ENCODE peak calls at places on chromosomes 4 and X, in six cellular contexts. M, G, Y, L, Q and I are unnamed samples.

GRCh38 chr4:7387925-7388324 is 46.8 kb downstream of the PSAPL1 start:
- DNase-seq in M (no peak), G (no peak), Y (no peak), L (no peak), Q (no peak), I (no peak)

GRCh38 chr4:173334085-173334890 is at the start of gene HMGB2:
- DNase-seq in M (peak; percentile 100), G (peak; percentile 100), Y (peak; percentile 100), L (peak; percentile 100), Q (peak; percentile 99), I (peak; percentile 99)

GRCh38 chr4:39032218-39033085 is at the start of gene TMEM156:
- DNase-seq in M (peak; percentile 51), G (peak; percentile 66), Y (peak; percentile 50), L (no peak), Q (peak; percentile 52), I (no peak)

GRCh38 chr4:22932326-22932725 is 239.6 kb downstream of the GBA3 start:
- DNase-seq in M (no peak), G (no peak), Y (no peak), L (peak; percentile 17), Q (no peak), I (no peak)

GRCh38 chr4:2363056-2363719 is 55.3 kb downstream of the ZFYVE28 start:
- DNase-seq in M (no peak), G (no peak), Y (peak; percentile 65), L (no peak), Q (no peak), I (no peak)

GRCh38 chr4:5809216-5809776 is 83.6 kb downstream of the CRMP1 start:
- DNase-seq in M (no peak), G (no peak), Y (peak; percentile 20), L (no peak), Q (no peak), I (no peak)

GRCh38 chr4:19786616-19787015 is 465.1 kb upstream of the SLIT2 start:
- DNase-seq in M (no peak), G (no peak), Y (no peak), L (no peak), Q (no peak), I (no peak)

GRCh38 chr4:141524116-141524515 is 112.3 kb upstream of the IL15 start:
- DNase-seq in M (no peak), G (no peak), Y (peak; percentile 67), L (no peak), Q (no peak), I (no peak)

GRCh38 chrX:124232523-124233201 is 99.8 kb upstream of the TEX13D start:
- DNase-seq in M (peak; percentile 57), G (no peak), Y (no peak), L (no peak), Q (no peak), I (no peak)

GRCh38 chrX:148984238-148984637 is 483.8 kb downstream of the AFF2 start:
- DNase-seq in M (no peak), G (no peak), Y (no peak), L (no peak), Q (no peak), I (no peak)

GRCh38 chrX:148976571-148976970 is 476.2 kb downstream of the AFF2 start:
- DNase-seq in M (no peak), G (no peak), Y (no peak), L (no peak), Q (no peak), I (no peak)

GRCh38 chrX:148979786-148980185 is 479.4 kb downstream of the AFF2 start:
- DNase-seq in M (no peak), G (no peak), Y (no peak), L (no peak), Q (no peak), I (no peak)
- H3K4me1 ChIP-seq in M (no peaks in the 10 kb centered on the region), G (no peaks in the 10 kb centered on the region), Y (no peaks in the 10 kb centered on the region), L (no peaks in the 10 kb centered on the region), Q (no peaks in the 10 kb centered on the region), I (no peaks in the 10 kb centered on the region)

GRCh38 chrX:40109288-40110008 is 11.7 kb upstream of the BCOR start:
- DNase-seq in M (peak; percentile 35), G (no peak), Y (peak; percentile 79), L (peak; percentile 67), Q (no peak), I (no peak)
- H3K27ac ChIP-seq in M (peak overlapping the region; percentile 44), G (no peak overlapping the region), Y (peak overlapping the region; percentile 72), L (peak overlapping the region; percentile 92), Q (peak overlapping the region; percentile 95), I (no peak overlapping the region)

GRCh38 chr4:110613710-110614109 is 9.2 kb downstream of the PITX2 start:
- DNase-seq in M (no peak), G (no peak), Y (no peak), L (no peak), Q (no peak), I (no peak)
- H3K27me3 ChIP-seq in M (peaks cover 80% of the 10 kb centered on the region), G (peaks cover 61% of the 10 kb centered on the region), Y (peaks cover 9% of the 10 kb centered on the region), L (peaks cover 100% of the 10 kb centered on the region), Q (peaks cover 66% of the 10 kb centered on the region), I (peaks cover 54% of the 10 kb centered on the region)

DNA sequence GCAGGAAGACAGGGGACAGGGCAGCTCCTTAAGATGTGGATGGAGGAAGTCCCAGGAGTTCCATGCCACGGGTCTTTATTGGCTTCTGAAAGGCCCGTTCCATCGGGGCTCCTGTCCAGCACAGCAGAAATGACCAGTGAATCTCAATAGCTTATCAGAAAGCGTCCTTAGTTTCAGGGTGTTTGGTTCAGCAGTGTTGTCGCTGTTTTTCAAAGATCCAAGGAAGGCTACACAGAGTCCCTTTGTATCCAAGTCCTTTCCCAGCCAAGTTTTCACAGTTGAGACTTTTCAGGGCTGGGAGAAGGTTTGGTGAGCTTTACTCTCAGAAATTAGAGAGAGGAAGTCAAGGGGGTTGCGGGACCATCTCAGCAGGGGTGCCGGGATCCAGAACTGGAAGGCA is 5.0 kb upstream of the ZCCHC4 start:
- DNase-seq in M (no peak), G (no peak), Y (no peak), L (no peak), Q (no peak), I (no peak)
- H3K4me1 ChIP-seq in M (no peaks in the 10 kb centered on the region), G (peaks cover 5% of the 10 kb centered on the region), Y (peaks cover 13% of the 10 kb centered on the region), L (no peaks in the 10 kb centered on the region), Q (peaks cover 16% of the 10 kb centered on the region), I (no peaks in the 10 kb centered on the region)